ENCODE peak calls at places on chromosomes 3 and 15, in nine cellular contexts. O is OCI-LY7, Q is B cell, Y is stomach, X is type B pancreatic cell, T is AG04450, D is GM06990, S is A549, N is fibroblast of lung. M is an unnamed sample.

GRCh38 chr3:36795622-36796021 is 31.3 kb upstream of the DCLK3 start:
- DNase-seq in O (no peak), Q (no peak), Y (no peak), X (no peak), T (no peak), D (no peak), S (no peak), N (no peak), M (no peak)

GRCh38 chr15:77012868-77013267 is 17.9 kb downstream of the PSTPIP1 start:
- DNase-seq in O (no peak), Q (no peak), Y (no peak), X (no peak), T (no peak), D (no peak), S (no peak), N (no peak), M (no peak)

GRCh38 chr15:66684136-66684681 is 17.8 kb upstream of the SMAD6 start:
- DNase-seq in O (no peak), Q (no peak), Y (no peak), X (no peak), T (no peak), D (no peak), S (no peak), N (no peak), M (no peak)

GRCh38 chr3:123421353-123422174 is 27.3 kb downstream of the ADCY5 start:
- DNase-seq in O (no peak), Q (no peak), Y (no peak), X (no peak), T (no peak), D (no peak), S (no peak), N (no peak), M (no peak)

GRCh38 chr3:111324142-111324541 is 217.9 kb upstream of the CD96 start:
- DNase-seq in O (peak), Q (peak), Y (no peak), X (no peak), T (no peak), D (no peak), S (no peak), N (no peak), M (no peak)

GRCh38 chr3:23537006-23537620 is 268.6 kb upstream of the UBE2E1 start:
- DNase-seq in O (no peak), Q (no peak), Y (no peak), X (no peak), T (no peak), D (no peak), S (no peak), N (no peak), M (no peak)

GRCh38 chr3:26070854-26071253 is 281.0 kb downstream of the OXSM start:
- DNase-seq in O (no peak), Q (no peak), Y (no peak), X (no peak), T (no peak), D (no peak), S (no peak), N (no peak), M (no peak)

GRCh38 chr15:74262635-74263034 is 26.5 kb downstream of the CCDC33 start:
- DNase-seq in O (no peak), Q (no peak), Y (no peak), X (no peak), T (no peak), D (no peak), S (no peak), N (no peak), M (no peak)

GRCh38 chr3:24199305-24199704 is 254.2 kb downstream of the NR1D2 start:
- DNase-seq in O (no peak), Q (no peak), Y (no peak), X (no peak), T (no peak), D (no peak), S (no peak), N (no peak), M (no peak)

GRCh38 chr3:120417272-120417911 is 33.4 kb downstream of the FSTL1 start:
- DNase-seq in O (peak), Q (peak), Y (peak), X (peak), T (peak), D (peak), S (peak), N (peak), M (peak)

GRCh38 chr3:146803746-146804145 is 198.6 kb upstream of the PLSCR5 start:
- DNase-seq in O (no peak), Q (no peak), Y (no peak), X (no peak), T (peak), D (no peak), S (no peak), N (peak), M (no peak)

GRCh38 chr3:124395584-124396340 is 334.5 kb upstream of the UMPS start:
- DNase-seq in O (no peak), Q (no peak), Y (no peak), X (no peak), T (no peak), D (no peak), S (no peak), N (peak), M (no peak)

GRCh38 chr3:127742580-127742979 is 69.8 kb downstream of the ABTB1 start:
- DNase-seq in O (no peak), Q (no peak), Y (no peak), X (no peak), T (no peak), D (no peak), S (no peak), N (no peak), M (no peak)

GRCh38 chr3:149377408-149378111 is at the start of gene TM4SF1:
- DNase-seq in O (no peak), Q (no peak), Y (peak), X (no peak), T (peak), D (no peak), S (peak), N (peak), M (no peak)

GRCh38 chr3:172372895-172373294 is 75.4 kb downstream of the GHSR start:
- DNase-seq in O (no peak), Q (no peak), Y (no peak), X (no peak), T (no peak), D (no peak), S (no peak), N (no peak), M (no peak)

GRCh38 chr3:99172736-99173657 is 271.5 kb upstream of the DCBLD2 start:
- DNase-seq in O (peak), Q (peak), Y (peak), X (peak), T (peak), D (peak), S (peak), N (peak), M (peak)

GRCh38 chr15:78070049-78070698 is 7.3 kb downstream of the TBC1D2B start:
- DNase-seq in O (peak), Q (no peak), Y (no peak), X (no peak), T (no peak), D (no peak), S (no peak), N (no peak), M (no peak)

GRCh38 chr15:50134524-50135024 is 15.5 kb upstream of the ATP8B4 start:
- DNase-seq in O (no peak), Q (no peak), Y (no peak), X (no peak), T (peak), D (no peak), S (peak), N (peak), M (no peak)

GRCh38 chr3:146300756-146301155 is 49.9 kb upstream of the PLSCR4 start:
- DNase-seq in O (no peak), Q (no peak), Y (no peak), X (no peak), T (no peak), D (no peak), S (no peak), N (no peak), M (no peak)

GRCh38 chr3:150256782-150257181 is 151.3 kb upstream of the TSC22D2 start:
- DNase-seq in O (no peak), Q (no peak), Y (no peak), X (no peak), T (no peak), D (no peak), S (no peak), N (no peak), M (no peak)

GRCh38 chr3:150308481-150308918 is 99.6 kb upstream of the TSC22D2 start:
- DNase-seq in O (no peak), Q (no peak), Y (peak), X (no peak), T (no peak), D (no peak), S (no peak), N (no peak), M (no peak)

GRCh38 chr3:59017617-59017984 is 32.2 kb downstream of the CFAP20DC start:
- DNase-seq in O (no peak), Q (no peak), Y (no peak), X (no peak), T (no peak), D (no peak), S (no peak), N (no peak), M (no peak)

GRCh38 chr3:5197022-5197421 is 9.5 kb downstream of the EDEM1 start:
- DNase-seq in O (no peak), Q (no peak), Y (no peak), X (no peak), T (no peak), D (no peak), S (no peak), N (peak), M (no peak)

GRCh38 chr15:31452595-31453557 is 126.2 kb downstream of the KLF13 start:
- DNase-seq in O (peak), Q (no peak), Y (no peak), X (no peak), T (no peak), D (no peak), S (no peak), N (no peak), M (no peak)

GRCh38 chr3:128152419-128153155 is 694 bp upstream of the EEFSEC start:
- DNase-seq in O (peak), Q (peak), Y (no peak), X (no peak), T (no peak), D (no peak), S (peak), N (peak), M (no peak)

GRCh38 chr15:58348095-58348812 is 83.5 kb upstream of the LIPC start:
- DNase-seq in O (no peak), Q (no peak), Y (no peak), X (no peak), T (no peak), D (no peak), S (peak), N (no peak), M (no peak)

GRCh38 chr3:140529096-140529495 is 148.8 kb upstream of the TRIM42 start:
- DNase-seq in O (no peak), Q (no peak), Y (no peak), X (no peak), T (no peak), D (no peak), S (peak), N (peak), M (no peak)

GRCh38 chr3:40752492-40752891 is 227.7 kb downstream of the ZNF621 start:
- DNase-seq in O (no peak), Q (no peak), Y (no peak), X (no peak), T (no peak), D (no peak), S (no peak), N (no peak), M (no peak)

GRCh38 chr3:55531266-55531665 is 44.2 kb upstream of the WNT5A start:
- DNase-seq in O (no peak), Q (no peak), Y (no peak), X (no peak), T (no peak), D (no peak), S (no peak), N (no peak), M (no peak)

GRCh38 chr3:106745344-106746168 is 631.7 kb upstream of the CCDC54 start:
- DNase-seq in O (no peak), Q (no peak), Y (no peak), X (no peak), T (peak), D (no peak), S (no peak), N (no peak), M (no peak)

GRCh38 chr3:21216598-21216997 is 534.4 kb downstream of the ZNF385D start:
- DNase-seq in O (no peak), Q (no peak), Y (no peak), X (no peak), T (no peak), D (no peak), S (peak), N (peak), M (no peak)
- TF ChIP-seq CTCF in O (peak), Q (no peak), Y (no peak), X (peak), T (peak), D (peak), S (no peak), N (peak), M (no peak)

DNA sequence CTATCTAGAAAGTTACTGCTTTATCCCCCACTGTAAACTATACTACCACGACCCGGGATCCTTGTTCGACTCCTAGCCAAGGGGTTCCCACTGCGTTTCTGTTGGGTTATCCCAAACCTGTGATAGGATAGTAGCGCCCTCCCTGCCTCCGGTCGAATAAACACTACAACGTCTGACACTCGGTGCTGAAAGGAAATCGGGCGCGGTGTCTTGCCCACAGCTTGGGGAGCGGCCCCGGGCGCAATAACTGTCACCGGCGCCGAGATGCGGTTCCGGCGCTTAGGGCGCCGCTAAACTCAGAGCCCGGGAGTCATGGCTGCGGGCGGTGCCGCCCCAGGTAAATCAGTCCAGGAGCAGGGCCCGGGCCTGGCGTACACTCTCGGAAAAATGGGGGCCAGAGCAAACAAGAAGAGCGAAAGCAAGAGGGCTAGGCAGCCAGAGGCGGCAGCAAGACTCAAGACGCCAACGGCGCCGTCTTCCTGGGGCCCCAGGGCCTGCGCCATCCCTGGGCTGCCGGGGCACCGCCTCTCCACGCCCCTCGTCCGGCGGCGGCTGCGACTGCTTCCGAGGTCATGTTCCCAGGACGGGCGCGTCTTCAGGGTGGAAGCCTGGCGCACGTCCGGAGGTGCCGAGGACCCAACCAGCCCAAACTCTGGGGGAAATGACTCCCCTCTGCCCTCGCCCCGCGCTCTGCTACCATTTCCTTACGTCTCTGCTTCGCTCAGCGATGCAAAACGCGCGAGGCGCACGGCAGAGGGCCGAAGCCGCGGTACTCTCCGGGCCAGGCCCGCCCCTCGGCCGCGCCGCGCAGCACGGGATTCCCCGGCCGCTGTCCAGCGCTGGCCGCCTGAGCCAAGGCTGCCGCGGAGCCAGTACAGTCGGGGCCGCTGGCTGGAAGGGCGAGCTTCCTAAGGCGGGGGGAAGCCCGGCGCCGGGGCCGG is at the start of gene DUT:
- DNase-seq in O (peak), Q (peak), Y (peak), X (peak), T (peak), D (peak), S (peak), N (peak), M (peak)
- TF ChIP-seq CTCF in O (peak), Q (no peak), Y (no peak), X (no peak), T (peak), D (no peak), S (no peak), N (peak), M (no peak)

DNA sequence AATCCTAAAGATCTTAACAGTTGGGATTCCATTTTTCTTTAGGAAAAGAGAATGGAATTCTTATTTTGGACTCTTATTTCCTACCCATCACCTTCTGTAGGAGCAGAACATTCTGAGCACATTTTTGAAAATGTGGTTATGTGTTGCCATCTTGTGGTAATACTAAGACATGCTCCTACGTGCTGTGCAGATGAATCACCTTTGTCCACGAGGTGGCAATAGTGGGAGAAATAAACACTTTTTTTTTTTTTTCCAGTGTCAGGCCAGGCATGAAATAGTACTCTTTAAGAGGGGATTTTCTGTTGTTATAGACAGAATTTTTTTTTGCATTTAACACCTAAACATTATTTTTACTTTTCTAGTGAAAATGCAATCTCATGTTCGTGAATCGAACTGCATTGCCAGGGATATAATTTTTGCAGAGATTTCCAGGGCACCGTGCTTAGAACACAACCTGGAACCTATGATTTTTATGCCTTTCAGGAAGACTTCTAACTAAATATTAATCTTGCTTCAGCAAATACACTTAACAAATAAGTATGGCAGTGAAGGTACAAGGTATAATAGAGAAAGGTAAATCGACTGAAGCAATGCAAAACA is 196.6 kb downstream of the GAP43 start:
- DNase-seq in O (peak), Q (peak), Y (peak), X (no peak), T (peak), D (peak), S (peak), N (peak), M (peak)
- TF ChIP-seq CTCF in O (peak), Q (peak), Y (peak), X (peak), T (peak), D (peak), S (peak), N (peak), M (peak)

GRCh38 chr3:130699765-130700164 is 46.9 kb downstream of the PIK3R4 start:
- DNase-seq in O (peak), Q (no peak), Y (no peak), X (no peak), T (no peak), D (peak), S (peak), N (peak), M (no peak)
- TF ChIP-seq CTCF in O (peak), Q (peak), Y (peak), X (peak), T (peak), D (peak), S (peak), N (peak), M (peak)

DNA sequence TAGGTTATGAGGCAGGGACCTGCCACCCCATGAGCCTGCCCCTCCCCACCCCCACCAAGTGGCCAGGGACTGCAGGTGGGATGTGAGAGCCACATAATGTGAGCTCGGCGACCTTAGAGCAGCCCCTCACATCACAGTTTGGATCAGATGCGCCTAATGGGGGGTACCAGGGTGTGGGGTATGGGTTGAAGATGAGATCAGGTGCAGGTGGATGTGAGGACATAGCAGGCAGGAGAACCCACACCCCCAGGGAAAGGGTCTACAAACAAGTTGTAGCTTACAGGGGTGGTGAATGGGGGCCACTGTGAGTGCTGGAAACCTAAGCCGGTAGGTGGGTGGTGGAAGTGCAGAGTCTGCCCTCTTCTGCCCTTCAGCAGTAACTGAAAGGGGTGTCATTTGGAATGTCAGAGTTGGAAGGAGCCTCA is 94.0 kb downstream of the CORO2B start:
- DNase-seq in O (peak), Q (no peak), Y (no peak), X (no peak), T (no peak), D (no peak), S (peak), N (peak), M (no peak)
- TF ChIP-seq CTCF in O (peak), Q (no peak), Y (no peak), X (peak), T (peak), D (no peak), S (peak), N (peak), M (no peak)

GRCh38 chr15:28191832-28192231 is 92.7 kb upstream of the OCA2 start:
- DNase-seq in O (no peak), Q (no peak), Y (peak), X (no peak), T (peak), D (no peak), S (peak), N (peak), M (no peak)
- TF ChIP-seq CTCF in O (no peak), Q (no peak), Y (no peak), X (peak), T (peak), D (no peak), S (no peak), N (peak), M (no peak)

M was measured in endothelial cell.